ENCODE peak calls at places on chromosomes 6 and 20, in seven cellular contexts. A is left ventricle myocardium inferior; H is naive thymus-derived CD4-positive, alpha-beta T cell; M is lower lobe of right lung; R is CD4-positive, alpha-beta memory T cell; V is PC-9; U is uterus. O is an unnamed sample. For H3K4me1, the result is how much of the 10 kb centered on the place peaks cover.

GRCh38 chr6:15876406-15876805 is 213.6 kb upstream of the DTNBP1 start:
- DNase-seq in R (no peak), V (no peak), A (no peak), U (no peak), M (no peak), H (no peak), O (no peak)

GRCh38 chr6:20791932-20792331 is 257.7 kb downstream of the CDKAL1 start:
- DNase-seq in V (no peak), R (no peak), H (no peak), U (no peak), M (no peak), A (no peak), O (no peak)

GRCh38 chr6:107102414-107102805 is 12.9 kb downstream of the BEND3 start:
- DNase-seq in R (no peak), A (no peak), H (no peak), U (no peak), M (no peak), V (no peak), O (no peak)

GRCh38 chr6:162728177-162728571 is 400 bp downstream of the PACRG start:
- DNase-seq in M (no peak), A (no peak), V (no peak), U (peak), R (no peak), H (no peak), O (no peak)

GRCh38 chr20:32914031-32914430 is 55.3 kb downstream of the EFCAB8 start:
- DNase-seq in R (no peak), V (no peak), M (peak), U (no peak), A (no peak), H (no peak), O (no peak)

GRCh38 chr6:71408966-71409723 is 120.5 kb downstream of the OGFRL1 start:
- DNase-seq in H (no peak), R (no peak), A (no peak), V (no peak), U (no peak), M (no peak), O (no peak)

GRCh38 chr20:22180244-22180643 is 404.1 kb downstream of the FOXA2 start:
- DNase-seq in H (no peak), R (no peak), A (no peak), V (no peak), U (no peak), M (no peak), O (no peak)

GRCh38 chr6:3284436-3284876 is 25.7 kb downstream of the PSMG4 start:
- DNase-seq in A (no peak), U (no peak), V (no peak), H (no peak), R (no peak), M (no peak), O (no peak)

GRCh38 chr20:24608926-24609667 is 139.7 kb downstream of the SYNDIG1 start:
- DNase-seq in V (no peak), M (no peak), A (no peak), H (no peak), R (no peak), U (no peak), O (no peak)

GRCh38 chr6:167906899-167907298 is 80.2 kb downstream of the AFDN start:
- DNase-seq in U (no peak), M (peak), A (peak), V (no peak), R (no peak), H (no peak), O (no peak)

GRCh38 chr20:7003598-7003997 is 236.1 kb downstream of the BMP2 start:
- DNase-seq in R (no peak), H (no peak), U (no peak), M (no peak), A (no peak), V (no peak), O (no peak)

GRCh38 chr6:96301781-96302180 is 219.8 kb upstream of the UFL1 start:
- DNase-seq in M (no peak), R (no peak), H (no peak), U (no peak), A (no peak), V (no peak), O (peak)

GRCh38 chr6:133818320-133818719 is 70.6 kb upstream of the TCF21 start:
- DNase-seq in U (no peak), V (no peak), M (no peak), H (no peak), R (no peak), A (no peak), O (peak)

GRCh38 chr6:99739526-99739925 is 132.9 kb downstream of the PRDM13 start:
- DNase-seq in H (no peak), M (no peak), R (no peak), V (no peak), A (peak), U (no peak), O (no peak)

GRCh38 chr20:43514062-43514971 is 6.8 kb downstream of the L3MBTL1 start:
- DNase-seq in M (peak), R (peak), A (peak), V (peak), U (peak), H (peak), O (peak)

GRCh38 chr6:35804996-35805736 is at the start of gene LHFPL5:
- DNase-seq in V (no peak), A (peak), R (no peak), H (peak), U (no peak), M (peak), O (peak)

GRCh38 chr6:5597413-5597812 is 336.1 kb downstream of the FARS2 start:
- DNase-seq in M (no peak), V (no peak), H (no peak), U (no peak), R (no peak), A (no peak), O (no peak)

GRCh38 chr6:24228681-24229255 is 102.8 kb downstream of the NRSN1 start:
- DNase-seq in V (no peak), M (no peak), R (no peak), H (no peak), U (no peak), A (no peak), O (no peak)

GRCh38 chr20:49887828-49888340 is 27.4 kb downstream of the SPATA2 start:
- DNase-seq in H (no peak), A (no peak), V (no peak), R (no peak), U (no peak), M (no peak), O (no peak)

GRCh38 chr20:49887251-49887827 is 28.0 kb downstream of the SPATA2 start:
- DNase-seq in U (no peak), V (no peak), M (no peak), R (no peak), H (no peak), A (no peak), O (peak)

GRCh38 chr20:49889245-49889942 is 25.9 kb downstream of the SPATA2 start:
- DNase-seq in H (no peak), U (no peak), V (no peak), M (no peak), R (no peak), A (no peak), O (no peak)

GRCh38 chr20:49889943-49890650 is 25.2 kb downstream of the SPATA2 start:
- DNase-seq in U (no peak), R (no peak), H (peak), V (no peak), M (no peak), A (no peak), O (no peak)

DNA sequence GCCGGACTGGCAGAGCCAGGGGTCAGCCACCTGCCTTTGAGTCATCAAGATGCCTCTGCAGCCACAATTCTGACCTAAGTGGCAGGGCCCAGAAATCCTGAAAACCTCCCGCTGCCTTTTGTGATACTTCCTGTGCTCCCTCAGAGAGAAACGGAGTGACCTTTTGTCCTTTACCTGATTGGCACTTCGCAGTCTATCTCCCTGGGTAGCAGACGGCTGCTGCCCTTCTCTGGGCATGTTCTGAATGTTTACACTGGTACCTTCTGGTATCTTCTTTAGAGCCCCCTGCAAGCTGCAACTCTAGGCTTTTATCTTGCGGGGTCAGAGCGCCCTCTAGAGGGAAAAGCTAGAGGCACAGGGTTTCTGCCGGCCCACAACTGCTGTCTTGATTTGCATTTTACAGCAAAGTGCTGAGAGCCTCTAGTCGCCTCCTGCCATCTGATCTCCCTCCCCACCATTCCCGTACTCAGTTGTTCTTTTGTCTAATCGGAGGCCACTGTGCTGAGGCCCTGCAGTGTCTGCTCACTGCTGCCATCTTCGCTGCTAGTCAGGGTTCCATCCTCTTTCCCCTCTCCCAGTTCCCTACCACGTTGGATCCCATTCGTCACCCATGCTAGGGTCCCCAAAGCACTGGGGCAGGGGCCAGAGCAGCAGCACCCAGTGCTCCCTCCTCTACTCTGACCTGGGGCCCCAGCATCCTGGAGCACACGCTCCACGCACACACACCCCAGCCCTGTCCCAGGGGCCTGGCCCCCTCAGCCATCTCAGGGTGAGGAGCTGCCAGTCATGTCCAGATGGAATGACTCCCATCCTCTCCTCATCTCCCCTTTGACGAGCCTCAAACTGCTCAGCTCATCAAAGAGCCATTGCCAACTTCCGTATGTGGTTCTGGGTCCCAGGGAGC is 26.7 kb downstream of the SPATA2 start:
- DNase-seq in M (no peak), R (peak), H (peak), V (peak), U (peak), A (no peak), O (peak)
- H3K27ac ChIP-seq in M (peak), R (no peak), H (no peak), V (peak), U (peak), A (peak), O (peak)

GRCh38 chr6:149891259-149891658 is 6.7 kb downstream of the RAET1E start:
- DNase-seq in H (no peak), V (no peak), M (no peak), U (no peak), A (no peak), R (no peak), O (no peak)
- H3K4me1 ChIP-seq in H (under half), V (half or more), M (under half), U (under half), A (under half), R (under half), O (under half)

DNA sequence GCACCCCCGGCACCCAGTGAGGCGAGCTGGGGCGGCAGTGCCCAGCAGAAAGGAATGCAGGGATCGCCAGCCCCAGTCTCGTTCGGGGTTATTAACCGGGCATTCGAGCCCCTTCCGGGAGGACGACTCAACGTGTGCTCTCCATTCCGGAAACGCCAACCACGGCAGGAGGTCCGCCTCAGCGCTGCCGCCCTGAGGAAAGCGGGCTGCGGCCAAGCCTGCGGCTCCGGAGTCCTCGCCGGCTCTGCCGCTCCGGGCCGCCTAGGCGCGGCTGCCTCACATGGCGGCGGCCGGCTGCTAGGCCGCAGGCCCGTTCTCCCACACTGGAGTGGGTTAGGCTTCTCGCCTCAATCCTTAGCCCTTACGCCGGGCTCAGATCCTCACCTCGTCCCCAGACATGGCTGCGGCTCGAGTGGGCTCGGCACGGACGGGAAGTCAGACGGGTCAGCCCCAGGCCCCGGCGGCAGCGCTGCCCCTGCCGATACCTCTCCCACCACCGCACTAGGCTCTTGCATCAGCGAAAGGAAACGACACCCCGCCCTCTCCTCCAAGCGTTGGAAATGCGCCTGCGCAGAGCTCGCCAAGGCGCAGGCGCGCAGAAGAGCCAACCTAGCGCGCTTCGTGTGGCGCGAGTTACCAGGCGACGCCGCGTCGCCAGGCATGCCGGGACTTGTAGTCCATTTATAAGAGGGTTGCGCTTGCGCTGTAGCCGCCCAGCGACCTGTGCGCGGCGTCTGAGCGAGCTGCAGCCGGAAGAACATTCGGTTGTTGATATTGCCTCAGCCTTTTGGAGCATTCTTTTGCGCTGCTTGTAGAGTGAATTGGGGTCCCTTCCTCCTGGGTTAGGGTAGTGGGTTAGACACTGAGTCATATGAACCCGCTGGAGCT is at the start of gene EIF2S2:
- DNase-seq in V (peak), U (peak), H (peak), M (peak), A (peak), R (peak), O (peak)
- H3K27ac ChIP-seq in V (peak), U (peak), H (peak), M (peak), A (peak), R (peak), O (peak)

GRCh38 chr6:119170427-119171407 is 92.3 kb upstream of the FAM184A start:
- DNase-seq in M (no peak), V (no peak), A (no peak), U (no peak), R (no peak), H (no peak), O (no peak)
- H3K4me1 ChIP-seq in M (under half), V (under half), A (under half), U (under half), R (under half), H (under half), O (under half)

GRCh38 chr6:151719070-151719469 is 88.4 kb upstream of the ESR1 start:
- DNase-seq in R (no peak), H (no peak), V (no peak), U (no peak), A (no peak), M (no peak), O (no peak)
- H3K27ac ChIP-seq in R (no peak), H (no peak), V (no peak), U (peak), A (no peak), M (no peak), O (no peak)

DNA sequence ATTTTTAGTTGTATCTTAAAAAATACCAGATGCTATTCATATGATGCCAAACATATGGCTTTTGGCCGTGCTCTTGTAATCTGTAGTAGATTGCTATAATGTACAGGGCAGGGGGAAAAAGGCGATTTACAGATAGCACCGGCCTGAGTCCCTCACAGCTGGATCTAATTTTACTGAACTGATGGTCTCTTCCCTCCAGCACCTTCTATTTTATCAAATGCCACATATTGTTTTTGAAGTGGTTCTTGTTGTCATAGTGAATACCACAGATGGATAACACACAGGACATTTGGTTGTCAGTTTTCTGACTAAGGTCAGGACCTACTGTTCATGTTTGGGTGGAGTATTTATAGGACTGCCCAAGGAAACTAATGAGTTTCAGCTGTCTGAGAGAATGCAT is 48.3 kb downstream of the CENPW start:
- DNase-seq in H (no peak), M (no peak), V (no peak), A (no peak), U (no peak), R (no peak), O (no peak)
- H3K4me1 ChIP-seq in H (under half), M (under half), V (under half), A (under half), U (under half), R (under half), O (under half)

O was measured in SJCRH30.